ENCODE peak calls at places on chromosomes 1 and 21, in ten cellular contexts. I is T-helper 1 cell; N is HTR-8/SVneo; T is amygdala; D is cardiac septum; X is esophagus squamous epithelium; E is NCI-H146; A is activated naive CD8-positive, alpha-beta T cell treated with anti-CD3 and anti-CD28 coated beads, Interleukin-2, amount 50 U/mL, for 24 hours; C is NCI-H510A treated with DMSO at 0.1 percent for 48 hours; U is germinal center. O is an unnamed sample.
A peak's percentile ranks its signal among the peaks of the same experiment; 100 is the strongest.

GRCh38 chr1:89942014-89942413 is 52.9 kb upstream of the ZNF326 start:
- DNase-seq in I (no peak), T (no peak), D (no peak), E (no peak), A (no peak), C (no peak), X (no peak), U (no peak), N (no peak), O (no peak)

GRCh38 chr1:169338617-169339016 is 29.0 kb downstream of the NME7 start:
- DNase-seq in N (no peak), D (no peak), E (no peak), C (no peak), U (no peak), A (no peak), I (no peak), X (no peak), T (no peak), O (no peak)

GRCh38 chr1:154219511-154219910 is 1.2 kb upstream of the UBAP2L start:
- DNase-seq in T (no peak), U (no peak), I (no peak), A (peak; percentile 11), E (no peak), C (peak; percentile 24), D (no peak), X (no peak), N (no peak), O (no peak)

GRCh38 chr1:1307261-1307907 is 346 bp downstream of the ACAP3 start:
- DNase-seq in T (no peak), I (no peak), A (no peak), E (peak; percentile 37), U (no peak), C (no peak), X (no peak), N (no peak), D (no peak), O (no peak)

GRCh38 chr1:169698976-169699375 is 12.4 kb downstream of the SELL start:
- DNase-seq in X (no peak), C (no peak), A (no peak), D (no peak), I (no peak), E (no peak), T (no peak), U (no peak), N (no peak), O (no peak)

GRCh38 chr1:10280442-10281350 is 70.3 kb downstream of the KIF1B start:
- DNase-seq in D (no peak), E (no peak), N (no peak), X (no peak), C (no peak), U (no peak), I (no peak), A (no peak), T (no peak), O (no peak)

GRCh38 chr1:53634571-53634979 is 104.4 kb downstream of the GLIS1 start:
- DNase-seq in T (no peak), X (no peak), N (no peak), D (no peak), I (no peak), C (no peak), E (no peak), U (no peak), A (no peak), O (no peak)

GRCh38 chr1:227111782-227112181 is 171.7 kb downstream of the COQ8A start:
- DNase-seq in U (no peak), T (no peak), I (no peak), E (no peak), A (no peak), N (no peak), D (no peak), C (no peak), X (no peak), O (no peak)

GRCh38 chr21:42513985-42514882 is 582 bp downstream of the SLC37A1 start:
- DNase-seq in I (peak; percentile 48), E (peak; percentile 53), C (peak; percentile 51), U (peak; percentile 70), D (peak; percentile 80), N (no peak), X (no peak), A (peak; percentile 75), T (no peak), O (no peak)

GRCh38 chr1:163035791-163036249 is 33.3 kb upstream of the RGS4 start:
- DNase-seq in X (no peak), E (peak; percentile 45), D (no peak), I (no peak), N (peak; percentile 48), C (no peak), A (no peak), T (no peak), U (no peak), O (no peak)

GRCh38 chr21:45536301-45537081 is 5.7 kb downstream of the SLC19A1 start:
- DNase-seq in A (no peak), C (no peak), E (no peak), I (no peak), T (no peak), U (no peak), N (no peak), X (no peak), D (peak; percentile 70), O (no peak)

GRCh38 chr21:28884481-28884880 is 108.2 kb downstream of the LTN1 start:
- DNase-seq in I (no peak), A (peak; percentile 4), T (no peak), X (no peak), U (peak; percentile 13), D (no peak), E (no peak), C (no peak), N (no peak), O (no peak)

GRCh38 chr1:66311092-66311491 is 222.9 kb upstream of the SGIP1 start:
- DNase-seq in C (no peak), U (no peak), A (no peak), I (no peak), X (no peak), N (no peak), E (no peak), D (no peak), T (no peak), O (no peak)

GRCh38 chr1:239091537-239091936 is 294.8 kb upstream of the CHRM3 start:
- DNase-seq in X (no peak), D (no peak), T (no peak), N (no peak), C (no peak), A (no peak), I (no peak), U (no peak), E (no peak), O (no peak)

GRCh38 chr1:9228589-9228988 is 6.0 kb upstream of the H6PD start:
- DNase-seq in D (no peak), C (no peak), N (no peak), X (no peak), T (no peak), A (no peak), I (no peak), U (no peak), E (no peak), O (no peak)

GRCh38 chr1:5053744-5054143 is 399.3 kb downstream of the AJAP1 start:
- DNase-seq in E (no peak), U (no peak), D (no peak), I (no peak), T (no peak), X (no peak), N (no peak), C (no peak), A (no peak), O (no peak)

GRCh38 chr1:57017201-57017600 is 51.4 kb upstream of the C8B start:
- DNase-seq in I (no peak), X (no peak), A (no peak), C (no peak), D (no peak), T (no peak), U (no peak), N (no peak), E (peak; percentile 1), O (no peak)

GRCh38 chr21:34771512-34772028 is 102.8 kb downstream of the CLIC6 start:
- DNase-seq in D (no peak), U (no peak), C (no peak), T (no peak), E (no peak), X (no peak), A (no peak), I (no peak), N (peak; percentile 27), O (no peak)

GRCh38 chr1:92739669-92740524 is 45.0 kb downstream of the EVI5 start:
- DNase-seq in X (no peak), D (no peak), I (no peak), A (no peak), U (peak; percentile 30), T (no peak), E (no peak), N (no peak), C (peak; percentile 58), O (no peak)

GRCh38 chr1:10724052-10724494 is 72.4 kb downstream of the CASZ1 start:
- DNase-seq in I (no peak), U (no peak), A (no peak), E (no peak), X (no peak), C (peak; percentile 99), D (peak; percentile 85), N (peak; percentile 37), T (no peak), O (no peak)

GRCh38 chr1:77582905-77583304 is 99.6 kb downstream of the ZZZ3 start:
- DNase-seq in T (no peak), I (no peak), U (peak; percentile 21), A (no peak), E (no peak), N (no peak), C (no peak), X (no peak), D (no peak), O (no peak)

GRCh38 chr21:34962136-34962535 is 87.0 kb downstream of the RUNX1 start:
- DNase-seq in U (no peak), N (no peak), T (no peak), C (no peak), I (no peak), A (no peak), E (no peak), X (no peak), D (no peak), O (no peak)

GRCh38 chr1:192807968-192808587 is 761 bp upstream of the RGS2 start:
- DNase-seq in T (no peak), E (no peak), C (no peak), X (peak; percentile 21), D (no peak), N (no peak), I (no peak), U (no peak), A (no peak), O (no peak)

GRCh38 chr21:29034678-29035077 is 10.2 kb downstream of the USP16 start:
- DNase-seq in U (no peak), A (no peak), I (no peak), E (no peak), N (no peak), T (no peak), D (no peak), C (no peak), X (no peak), O (no peak)

GRCh38 chr21:29650561-29651022 is 289.2 kb downstream of the GRIK1 start:
- DNase-seq in I (no peak), D (no peak), E (no peak), X (no peak), N (no peak), U (no peak), A (no peak), T (no peak), C (no peak), O (no peak)

GRCh38 chr21:43306911-43307676 is 119.8 kb downstream of the SIK1 start:
- DNase-seq in I (peak; percentile 5), D (no peak), C (peak; percentile 72), N (peak; percentile 85), T (no peak), E (peak; percentile 71), A (peak; percentile 32), U (peak; percentile 48), X (no peak), O (no peak)

GRCh38 chr1:8259498-8260290 is 58.2 kb upstream of the SLC45A1 start:
- DNase-seq in I (no peak), C (peak; percentile 98), D (no peak), N (peak; percentile 44), E (no peak), T (no peak), U (no peak), X (no peak), A (no peak), O (no peak)

GRCh38 chr1:237386362-237387143 is 344.6 kb downstream of the RYR2 start:
- DNase-seq in E (no peak), I (no peak), U (peak; percentile 5), D (no peak), C (peak; percentile 5), T (no peak), A (no peak), X (no peak), N (peak; percentile 25), O (peak; percentile 22)